ENCODE peak calls at places on chromosomes 2 and 18, in seven cellular contexts. W is naive thymus-derived CD4-positive, alpha-beta T cell; F is gastrocnemius medialis; U is heart left ventricle; Q is SJCRH30; M is HCT116; J is A549. E is an unnamed sample.

GRCh38 chr2:145800201-145801091 is 1280.5 kb upstream of the ZEB2 start:
- DNase-seq in W (no peak), U (no peak), M (peak; percentile 48), Q (peak; percentile 7), J (peak; percentile 82), F (no peak), E (no peak)

GRCh38 chr2:238684362-238685326 is 163.2 kb upstream of the TWIST2 start:
- DNase-seq in Q (no peak), M (peak; percentile 80), W (no peak), F (peak; percentile 64), J (peak; percentile 99), U (no peak), E (no peak)

GRCh38 chr2:100610381-100610831 is 47.6 kb downstream of the PDCL3 start:
- DNase-seq in W (peak; percentile 72), Q (peak; percentile 69), M (peak; percentile 38), J (peak; percentile 70), F (peak; percentile 38), U (peak; percentile 55), E (peak; percentile 89)

GRCh38 chr2:43225093-43225787 is 1.2 kb downstream of the ZFP36L2 start:
- DNase-seq in Q (peak; percentile 60), W (peak; percentile 64), F (peak; percentile 57), J (peak; percentile 76), M (no peak), U (peak; percentile 51), E (peak; percentile 80)

GRCh38 chr18:31273812-31274527 is 44.0 kb upstream of the DSG1 start:
- DNase-seq in W (no peak), M (no peak), Q (no peak), F (no peak), J (peak; percentile 20), U (no peak), E (no peak)

GRCh38 chr18:653512-653911 is 3.9 kb upstream of the TYMS start:
- DNase-seq in J (no peak), F (no peak), M (no peak), W (no peak), U (no peak), Q (no peak), E (no peak)

GRCh38 chr2:159381574-159381973 is 95.1 kb upstream of the WDSUB1 start:
- DNase-seq in M (no peak), U (no peak), F (no peak), W (no peak), J (no peak), Q (no peak), E (no peak)

GRCh38 chr2:950627-950992 is at the start of gene SNTG2:
- DNase-seq in M (no peak), U (peak; percentile 37), W (peak; percentile 34), J (no peak), Q (no peak), F (no peak), E (no peak)

GRCh38 chr18:79339094-79339908 is 56.4 kb upstream of the NFATC1 start:
- DNase-seq in U (no peak), F (no peak), M (no peak), J (no peak), W (no peak), Q (no peak), E (no peak)

GRCh38 chr2:16828044-16828827 is 162.6 kb upstream of the CYRIA start:
- DNase-seq in W (no peak), J (no peak), U (no peak), M (no peak), F (no peak), Q (no peak), E (no peak)

GRCh38 chr18:4035521-4035920 is 419.6 kb downstream of the DLGAP1 start:
- DNase-seq in J (no peak), F (no peak), U (no peak), W (no peak), M (no peak), Q (no peak), E (no peak)

GRCh38 chr2:235577404-235578330 is 83.8 kb downstream of the AGAP1 start:
- DNase-seq in U (peak; percentile 44), W (no peak), F (peak; percentile 26), J (no peak), Q (peak; percentile 85), M (no peak), E (peak; percentile 36)

GRCh38 chr2:158501301-158501700 is 44.5 kb downstream of the PKP4 start:
- DNase-seq in Q (no peak), J (no peak), W (no peak), M (no peak), U (peak; percentile 61), F (no peak), E (peak; percentile 78)

GRCh38 chr18:48310353-48310752 is 98.8 kb downstream of the ZBTB7C start:
- DNase-seq in W (no peak), M (no peak), J (no peak), U (no peak), Q (no peak), F (no peak), E (no peak)

GRCh38 chr2:232296766-232297525 is 81.6 kb upstream of the ALPP start:
- DNase-seq in F (no peak), W (no peak), U (no peak), Q (no peak), J (no peak), M (no peak), E (no peak)

GRCh38 chr2:27737676-27738348 is 33.7 kb upstream of the MRPL33 start:
- DNase-seq in J (peak; percentile 62), U (peak; percentile 50), Q (no peak), W (no peak), M (no peak), F (no peak), E (no peak)

GRCh38 chr2:129791651-129792050 is 187.8 kb upstream of the RAB6C start:
- DNase-seq in W (no peak), M (no peak), Q (no peak), F (no peak), J (no peak), U (no peak), E (no peak)

GRCh38 chr18:66635342-66635741 is 31.5 kb upstream of the CDH19 start:
- DNase-seq in J (no peak), U (peak; percentile 46), M (no peak), W (no peak), F (no peak), Q (no peak), E (no peak)

GRCh38 chr18:66645983-66646382 is 42.1 kb upstream of the CDH19 start:
- DNase-seq in W (no peak), Q (no peak), M (no peak), F (no peak), U (no peak), J (no peak), E (no peak)

GRCh38 chr18:66638856-66639621 is 35.1 kb upstream of the CDH19 start:
- DNase-seq in U (no peak), M (no peak), J (no peak), F (no peak), W (no peak), Q (no peak), E (no peak)

GRCh38 chr18:66640431-66640830 is 36.5 kb upstream of the CDH19 start:
- DNase-seq in M (no peak), Q (no peak), U (peak; percentile 49), F (peak; percentile 35), W (no peak), J (peak; percentile 14), E (no peak)
- H3K27ac ChIP-seq in M (no peak overlapping the region), Q (no peak overlapping the region), U (no peak overlapping the region), F (no peak overlapping the region), W (no peak overlapping the region), J (no peak overlapping the region), E (no peak overlapping the region)

GRCh38 chr2:10406016-10406415 is 42.1 kb downstream of the ODC1 start:
- DNase-seq in Q (no peak), M (no peak), F (peak; percentile 87), W (no peak), J (no peak), U (no peak), E (no peak)
- H3K4me1 ChIP-seq in Q (peaks cover 9% of the 10 kb centered on the region), M (peaks cover 66% of the 10 kb centered on the region), F (peaks cover 53% of the 10 kb centered on the region), W (peaks cover 57% of the 10 kb centered on the region), J (peaks cover 85% of the 10 kb centered on the region), U (peaks cover 73% of the 10 kb centered on the region), E (no peaks in the 10 kb centered on the region)

GRCh38 chr2:111118455-111119003 is 2.2 kb upstream of the BCL2L11 start:
- DNase-seq in F (no peak), Q (no peak), J (no peak), U (no peak), M (no peak), W (no peak), E (no peak)

GRCh38 chr2:111119004-111119846 is 1.5 kb upstream of the BCL2L11 start:
- DNase-seq in U (peak; percentile 11), Q (no peak), F (no peak), M (no peak), J (no peak), W (peak; percentile 29), E (peak; percentile 78)

GRCh38 chr2:111116843-111117665 is 3.7 kb upstream of the BCL2L11 start:
- DNase-seq in Q (peak; percentile 85), U (peak; percentile 76), M (peak; percentile 75), F (peak; percentile 73), J (peak; percentile 86), W (peak; percentile 65), E (peak; percentile 79)

GRCh38 chr2:111116016-111116746 is 4.5 kb upstream of the BCL2L11 start:
- DNase-seq in F (no peak), Q (no peak), U (no peak), J (no peak), M (no peak), W (no peak), E (no peak)

DNA sequence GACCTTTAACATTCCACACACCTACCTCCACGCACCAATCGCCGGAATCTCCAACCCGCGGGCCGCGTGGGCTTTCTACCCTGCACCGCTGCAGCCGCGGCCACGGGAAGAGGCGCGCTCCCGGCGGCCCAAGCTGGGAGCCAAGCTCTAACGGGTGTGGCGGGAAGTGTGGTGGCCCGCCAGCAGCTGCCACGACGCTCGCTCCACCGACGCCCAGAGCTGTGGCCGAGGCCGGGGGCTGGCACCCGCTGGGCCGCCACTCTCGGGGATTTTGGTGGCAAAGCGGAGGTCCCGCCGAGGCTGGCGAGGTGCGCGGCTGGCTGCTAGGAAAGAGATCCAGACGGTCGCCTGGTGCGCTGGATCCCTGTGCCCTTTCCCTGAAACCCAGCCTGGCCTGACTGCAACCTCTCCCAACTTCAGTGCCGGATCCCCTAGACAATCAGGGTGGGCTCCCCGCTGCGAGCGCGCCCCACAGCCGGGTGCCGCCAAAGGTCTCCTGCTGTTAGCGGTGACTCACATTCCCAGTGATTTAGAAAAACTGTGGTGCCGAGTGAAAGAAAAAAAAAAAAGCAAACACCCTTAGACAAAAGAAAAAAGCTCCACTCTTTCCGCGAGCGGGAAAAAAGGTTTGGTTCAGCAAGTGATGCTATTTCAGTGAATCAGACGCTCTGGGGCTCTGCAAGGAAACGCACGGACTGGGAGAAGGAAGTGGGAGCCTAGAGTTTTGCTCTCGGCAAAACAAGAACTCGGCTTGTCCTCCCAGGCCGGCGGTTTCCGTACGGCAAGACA is 2.9 kb upstream of the BCL2L11 start:
- DNase-seq in Q (no peak), J (peak; percentile 67), M (no peak), U (peak; percentile 43), W (no peak), F (peak; percentile 24), E (peak; percentile 61)
- H3K4me3 ChIP-seq in Q (no peak overlapping the region), J (peak overlapping the region; percentile 50), M (peak overlapping the region; percentile 39), U (peak overlapping the region; percentile 4), W (peak overlapping the region; percentile 87), F (peak overlapping the region; percentile 98), E (peak overlapping the region; percentile 12)

DNA sequence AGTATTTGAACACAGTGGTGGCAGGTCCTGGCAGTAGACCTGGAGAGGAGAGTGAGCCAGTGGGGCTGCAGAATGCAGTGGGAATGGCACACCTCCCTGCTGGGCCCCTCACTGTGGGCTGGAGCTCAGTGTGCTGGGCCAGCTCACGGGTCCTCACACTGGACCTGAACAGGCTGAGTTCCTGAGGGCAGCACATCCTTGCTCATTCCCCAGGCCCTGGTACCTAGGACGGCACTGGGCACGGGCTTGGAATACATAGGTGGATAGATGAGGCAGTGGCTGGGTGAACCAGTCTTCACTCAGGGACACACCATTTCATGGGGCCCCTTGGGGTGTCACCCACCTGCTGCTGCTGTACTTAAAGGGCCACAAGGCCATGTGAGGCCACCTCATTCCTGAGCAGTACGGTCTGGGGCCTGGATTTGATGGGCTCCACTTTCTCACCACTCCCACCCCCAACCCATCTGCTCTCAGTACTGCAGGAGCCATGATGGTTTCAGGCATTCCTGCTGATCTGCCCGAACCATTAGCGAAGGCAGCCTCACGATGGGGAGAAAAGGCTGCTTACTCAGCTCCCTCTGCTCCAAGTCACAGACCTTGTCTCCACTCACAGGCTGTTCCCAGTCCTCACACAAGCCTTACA is 4.2 kb downstream of the TMEM177 start:
- DNase-seq in F (no peak), J (no peak), M (no peak), W (no peak), U (no peak), Q (no peak), E (no peak)
- H3K27ac ChIP-seq in F (no peak overlapping the region), J (no peak overlapping the region), M (no peak overlapping the region), W (no peak overlapping the region), U (no peak overlapping the region), Q (no peak overlapping the region), E (no peak overlapping the region)